ENCODE peak calls at places on chromosome 4, in nine cellular contexts. K is heart right ventricle, U is mucosa of descending colon, W is OCI-LY7, P is Peyer's patch, N is colonic mucosa, V is uterus, Y is astrocyte, R is ascending aorta. O is an unnamed sample.
A peak's percentile ranks its signal among the peaks of the same experiment; 100 is the strongest.

GRCh38 chr4:118776166-118776954 is 59.6 kb downstream of the SEC24D start:
- DNase-seq in W (no peak), U (no peak), N (no peak), Y (peak; percentile 78), V (no peak), R (no peak), P (no peak), K (no peak), O (no peak)

GRCh38 chr4:6095023-6095817 is 77.0 kb upstream of the C4orf50 start:
- DNase-seq in Y (peak; percentile 12), P (no peak), K (no peak), N (no peak), U (no peak), R (no peak), W (no peak), V (no peak), O (no peak)

GRCh38 chr4:5753766-5754528 is 42.9 kb downstream of the EVC start:
- DNase-seq in V (no peak), Y (peak; percentile 89), K (no peak), R (no peak), W (no peak), P (no peak), U (no peak), N (peak; percentile 7), O (no peak)

GRCh38 chr4:55468724-55469123 is 73.0 kb downstream of the TMEM165 start:
- DNase-seq in V (no peak), R (no peak), N (no peak), U (no peak), K (no peak), Y (peak; percentile 82), W (no peak), P (no peak), O (no peak)

GRCh38 chr4:66017671-66018070 is 347.4 kb upstream of the EPHA5 start:
- DNase-seq in V (no peak), N (no peak), R (no peak), W (no peak), P (no peak), K (no peak), U (no peak), Y (peak; percentile 48), O (no peak)

GRCh38 chr4:183256756-183257385 is 63.2 kb downstream of the CLDN22 start:
- DNase-seq in N (no peak), P (peak; percentile 55), K (peak; percentile 35), V (peak; percentile 58), W (peak; percentile 35), R (no peak), U (no peak), Y (no peak), O (peak; percentile 54)

GRCh38 chr4:1578968-1579833 is 104.9 kb downstream of the FAM53A start:
- DNase-seq in V (peak; percentile 70), U (peak; percentile 92), P (peak; percentile 81), Y (peak; percentile 23), N (peak; percentile 80), K (peak; percentile 72), W (peak; percentile 56), R (peak; percentile 56), O (peak; percentile 86)

GRCh38 chr4:152486414-152487389 is 49.2 kb downstream of the FBXW7 start:
- DNase-seq in W (no peak), K (no peak), N (no peak), Y (no peak), P (no peak), U (no peak), R (no peak), V (no peak), O (no peak)

GRCh38 chr4:153040677-153041076 is 104.6 kb downstream of the FHDC1 start:
- DNase-seq in U (no peak), Y (no peak), K (no peak), N (no peak), P (no peak), R (no peak), V (no peak), W (no peak), O (no peak)

GRCh38 chr4:134544303-134544761 is 342.7 kb upstream of the PABPC4L start:
- DNase-seq in U (no peak), P (no peak), N (no peak), V (no peak), W (no peak), K (peak; percentile 55), Y (peak; percentile 69), R (no peak), O (no peak)

GRCh38 chr4:95550566-95550965 is 1.8 kb upstream of the UNC5C start:
- DNase-seq in Y (no peak), N (no peak), U (no peak), R (no peak), W (no peak), P (no peak), K (no peak), V (no peak), O (no peak)

GRCh38 chr4:95548738-95549245 is at the start of gene UNC5C:
- DNase-seq in U (peak; percentile 69), N (peak; percentile 56), V (peak; percentile 83), W (no peak), P (no peak), R (no peak), Y (peak; percentile 76), K (peak; percentile 83), O (peak; percentile 60)

GRCh38 chr4:95547708-95548471 is 883 bp downstream of the UNC5C start:
- DNase-seq in Y (peak; percentile 37), P (peak; percentile 51), V (peak; percentile 54), W (no peak), R (no peak), K (peak; percentile 23), U (peak; percentile 35), N (peak; percentile 23), O (peak; percentile 54)

GRCh38 chr4:95551653-95552052 is 2.9 kb upstream of the UNC5C start:
- DNase-seq in W (no peak), N (no peak), V (no peak), K (no peak), U (no peak), Y (no peak), R (no peak), P (no peak), O (no peak)

GRCh38 chr4:95549246-95550138 is 719 bp upstream of the UNC5C start:
- DNase-seq in U (peak; percentile 65), V (peak; percentile 35), P (peak; percentile 54), R (no peak), N (peak; percentile 50), W (no peak), Y (peak; percentile 52), K (peak; percentile 55), O (peak; percentile 76)
- TF ChIP-seq CTCF in U (no peak), V (no peak), P (no peak), R (no peak), N (no peak), W (no peak), Y (no peak), K (no peak), O (no peak)

GRCh38 chr4:38014421-38014852 is 54.2 kb downstream of the PTTG2 start:
- DNase-seq in Y (no peak), R (no peak), W (no peak), N (no peak), K (no peak), U (no peak), P (no peak), V (no peak), O (peak; percentile 53)
- H3K4me1 ChIP-seq in Y (peaks cover 9% of the 10 kb centered on the region), R (peaks cover 16% of the 10 kb centered on the region), W (peaks cover 22% of the 10 kb centered on the region), N (no peaks in the 10 kb centered on the region), K (peaks cover 21% of the 10 kb centered on the region), U (peaks cover 8% of the 10 kb centered on the region), P (no peaks in the 10 kb centered on the region), V (peaks cover 32% of the 10 kb centered on the region), O (peaks cover 10% of the 10 kb centered on the region)

DNA sequence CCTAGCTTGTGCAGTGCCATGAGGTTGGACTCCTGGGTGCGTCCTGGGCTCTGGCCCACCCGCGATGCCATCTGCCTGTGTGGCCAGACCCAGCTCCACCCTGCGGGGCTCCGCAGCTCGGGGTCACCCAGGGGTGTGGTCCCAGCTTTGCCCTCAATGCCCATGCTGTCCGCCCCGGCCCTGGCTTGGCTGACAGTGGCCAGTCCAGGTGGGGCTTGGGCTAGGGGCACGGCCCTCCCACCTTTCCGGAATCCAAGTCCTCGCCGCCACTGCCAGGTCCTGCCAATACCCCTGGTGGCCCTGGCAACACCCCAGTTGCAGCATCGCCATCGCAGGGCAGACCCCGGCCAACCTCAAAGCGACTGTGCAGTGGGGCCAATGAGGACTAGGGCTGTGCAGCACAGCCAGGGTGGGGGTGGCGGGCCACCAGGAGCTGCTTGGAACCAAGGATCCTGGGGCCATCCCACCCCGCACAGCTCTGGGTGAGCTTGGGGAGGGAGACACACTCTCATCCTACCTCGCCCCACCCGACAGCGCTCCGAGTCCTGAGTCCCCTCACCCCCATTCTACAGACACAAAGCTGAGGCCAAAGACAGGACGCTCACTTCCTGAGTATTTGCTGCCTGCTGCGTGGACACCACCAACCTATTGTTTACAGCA is 80.9 kb downstream of the ZNF718 start:
- DNase-seq in Y (no peak), P (no peak), U (no peak), W (no peak), K (no peak), R (no peak), V (no peak), N (no peak), O (no peak)
- H3K9me3 ChIP-seq in Y (peaks cover 24% of the 10 kb centered on the region), P (no peaks in the 10 kb centered on the region), U (peaks cover 79% of the 10 kb centered on the region), W (peaks cover 28% of the 10 kb centered on the region), K (peaks cover 47% of the 10 kb centered on the region), R (peaks cover 25% of the 10 kb centered on the region), V (no peaks in the 10 kb centered on the region), N (no peaks in the 10 kb centered on the region), O (peaks cover 31% of the 10 kb centered on the region)

GRCh38 chr4:40507977-40508376 is 121.7 kb downstream of the RBM47 start:
- DNase-seq in Y (no peak), W (no peak), K (no peak), U (peak; percentile 61), N (peak; percentile 76), V (no peak), R (no peak), P (peak; percentile 63), O (no peak)
- TF ChIP-seq CTCF in Y (no peak), W (peak; percentile 37), K (no peak), U (no peak), N (peak; percentile 11), V (no peak), R (no peak), P (peak; percentile 73), O (no peak)

GRCh38 chr4:28792917-28793597 is 1927.1 kb upstream of the PCDH7 start:
- DNase-seq in U (no peak), Y (no peak), W (no peak), P (no peak), V (no peak), N (no peak), K (peak; percentile 71), R (no peak), O (no peak)
- H3K4me1 ChIP-seq in U (no peaks in the 10 kb centered on the region), Y (no peaks in the 10 kb centered on the region), W (no peaks in the 10 kb centered on the region), P (no peaks in the 10 kb centered on the region), V (no peaks in the 10 kb centered on the region), N (no peaks in the 10 kb centered on the region), K (no peaks in the 10 kb centered on the region), R (no peaks in the 10 kb centered on the region), O (no peaks in the 10 kb centered on the region)

GRCh38 chr4:38803833-38804653 is 548 bp downstream of the TLR1 start:
- DNase-seq in R (no peak), P (no peak), U (no peak), K (no peak), N (no peak), Y (no peak), W (peak; percentile 8), V (no peak), O (no peak)
- H3K9me3 ChIP-seq in R (peaks cover 31% of the 10 kb centered on the region), P (no peaks in the 10 kb centered on the region), U (no peaks in the 10 kb centered on the region), K (peaks cover 8% of the 10 kb centered on the region), N (no peaks in the 10 kb centered on the region), Y (no peaks in the 10 kb centered on the region), W (peaks cover 26% of the 10 kb centered on the region), V (no peaks in the 10 kb centered on the region), O (no peaks in the 10 kb centered on the region)

DNA sequence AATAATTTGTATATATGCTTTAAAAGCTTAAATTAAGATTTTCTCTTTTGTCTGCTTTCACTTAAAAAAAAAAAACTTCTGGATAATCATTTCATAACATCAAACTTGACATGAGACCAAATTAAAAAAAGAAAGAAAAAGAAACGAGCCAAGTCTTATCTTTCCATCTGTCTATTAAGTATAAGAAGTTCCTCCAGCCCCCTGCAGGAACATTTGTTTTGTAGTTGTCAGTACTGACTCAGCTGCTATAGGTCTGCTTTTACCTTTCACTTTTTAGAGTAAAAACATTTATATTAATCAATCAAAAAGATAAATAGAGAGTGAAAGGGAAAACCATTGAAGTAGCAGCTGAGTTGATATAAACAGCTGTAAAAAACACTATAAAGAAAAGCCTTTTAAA is 46.2 kb downstream of the CCDC158 start:
- DNase-seq in V (no peak), N (no peak), U (no peak), Y (peak; percentile 1), W (no peak), P (no peak), K (no peak), R (no peak), O (no peak)
- TF ChIP-seq CTCF in V (no peak), N (no peak), U (no peak), Y (no peak), W (no peak), P (no peak), K (no peak), R (no peak), O (no peak)

O was measured in psoas muscle.